ENCODE peak calls at places on chromosome 11, in seven cellular contexts. T is esophagus muscularis mucosa, S is neural progenitor cell, G is mammary epithelial cell, F is SK-N-SH, L is cardiac muscle cell, J is pancreas. H is an unnamed sample.

GRCh38 chr11:117095301-117096139 is 2.7 kb downstream of the SIK3 start:
- DNase-seq in F (no peak), S (no peak), J (no peak), G (no peak), T (no peak), L (peak; percentile 72), H (no peak)

GRCh38 chr11:74723511-74723910 is 7.7 kb downstream of the CHRDL2 start:
- DNase-seq in J (no peak), S (no peak), G (no peak), L (no peak), T (no peak), F (no peak), H (no peak)

GRCh38 chr11:68992743-68993255 is 12.0 kb upstream of the MRGPRD start:
- DNase-seq in J (no peak), F (peak; percentile 40), G (no peak), S (no peak), L (no peak), T (no peak), H (no peak)

GRCh38 chr11:36241512-36241911 is 47.7 kb downstream of the COMMD9 start:
- DNase-seq in G (no peak), L (no peak), J (no peak), S (no peak), F (no peak), T (no peak), H (no peak)

GRCh38 chr11:101446726-101447125 is 137.1 kb downstream of the TRPC6 start:
- DNase-seq in T (no peak), S (no peak), G (no peak), L (no peak), J (no peak), F (no peak), H (no peak)

GRCh38 chr11:119567667-119568582 is 145.0 kb upstream of the THY1 start:
- DNase-seq in F (peak; percentile 75), S (no peak), G (peak; percentile 52), T (no peak), L (peak; percentile 84), J (no peak), H (no peak)

GRCh38 chr11:84993386-84993785 is 633.8 kb downstream of the DLG2 start:
- DNase-seq in S (peak; percentile 23), G (peak; percentile 4), F (no peak), J (no peak), T (no peak), L (no peak), H (no peak)

GRCh38 chr11:69278091-69278867 is 15.7 kb upstream of the MYEOV start:
- DNase-seq in T (no peak), G (no peak), F (no peak), J (peak; percentile 89), L (no peak), S (no peak), H (no peak)

GRCh38 chr11:118910309-118911112 is 15.2 kb downstream of the BCL9L start:
- DNase-seq in S (peak; percentile 95), J (peak; percentile 68), L (peak; percentile 95), F (no peak), G (peak; percentile 81), T (no peak), H (peak; percentile 92)

GRCh38 chr11:30586251-30587144 is at the start of gene MPPED2:
- DNase-seq in L (no peak), T (no peak), G (no peak), S (peak; percentile 87), F (peak; percentile 91), J (peak; percentile 51), H (peak; percentile 25)

DNA sequence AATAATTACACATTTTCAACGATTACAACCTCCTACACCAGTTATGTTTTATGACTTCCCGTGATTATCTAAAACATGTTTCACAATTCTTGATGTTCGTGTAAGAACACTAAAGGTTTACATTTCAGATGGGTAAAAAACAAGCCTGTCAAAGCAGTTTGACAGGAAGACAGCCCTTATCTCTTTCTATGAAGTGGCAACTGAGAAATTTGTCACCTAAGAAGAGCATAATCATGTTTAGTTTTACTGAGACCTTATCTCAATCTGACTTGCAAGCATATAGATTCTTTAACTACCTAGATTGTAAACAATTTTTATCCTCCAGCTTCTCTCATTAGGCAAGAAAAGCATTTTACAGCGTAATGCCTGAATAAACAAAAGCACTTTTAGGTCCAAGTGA is 218.4 kb upstream of the ZBED5 start:
- DNase-seq in J (no peak), F (no peak), L (no peak), G (no peak), T (no peak), S (no peak), H (no peak)
- TF ChIP-seq CTCF in J (no peak), F (no peak), L (no peak), G (no peak), T (no peak), S (no peak), H (no peak)

DNA sequence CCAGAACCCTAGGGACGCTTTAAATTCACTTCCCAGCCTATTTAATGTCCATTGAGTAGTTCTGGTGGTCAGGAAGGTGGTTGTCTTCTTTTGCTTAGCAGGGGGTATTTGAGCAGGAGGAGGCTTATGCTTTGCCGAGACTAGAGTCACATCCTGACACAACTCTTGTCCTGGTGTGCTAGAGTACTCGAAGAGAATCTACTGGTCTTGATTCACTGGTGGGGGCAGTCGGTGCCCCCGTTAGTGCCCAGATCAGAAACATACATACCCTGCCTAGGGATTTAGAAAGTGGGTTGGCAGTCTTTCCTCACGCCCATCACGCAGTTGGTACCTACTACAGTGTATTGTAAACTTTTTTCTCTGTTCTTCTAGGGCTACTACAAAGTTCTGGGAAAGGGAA is 2.7 kb downstream of the RPL27A start:
- DNase-seq in G (no peak), F (no peak), J (no peak), S (no peak), L (no peak), T (no peak), H (no peak)
- H3K4me3 ChIP-seq in G (no peak overlapping the region), F (peak overlapping the region; percentile 95), J (no peak overlapping the region), S (no peak overlapping the region), L (no peak overlapping the region), T (no peak overlapping the region), H (no peak overlapping the region)

DNA sequence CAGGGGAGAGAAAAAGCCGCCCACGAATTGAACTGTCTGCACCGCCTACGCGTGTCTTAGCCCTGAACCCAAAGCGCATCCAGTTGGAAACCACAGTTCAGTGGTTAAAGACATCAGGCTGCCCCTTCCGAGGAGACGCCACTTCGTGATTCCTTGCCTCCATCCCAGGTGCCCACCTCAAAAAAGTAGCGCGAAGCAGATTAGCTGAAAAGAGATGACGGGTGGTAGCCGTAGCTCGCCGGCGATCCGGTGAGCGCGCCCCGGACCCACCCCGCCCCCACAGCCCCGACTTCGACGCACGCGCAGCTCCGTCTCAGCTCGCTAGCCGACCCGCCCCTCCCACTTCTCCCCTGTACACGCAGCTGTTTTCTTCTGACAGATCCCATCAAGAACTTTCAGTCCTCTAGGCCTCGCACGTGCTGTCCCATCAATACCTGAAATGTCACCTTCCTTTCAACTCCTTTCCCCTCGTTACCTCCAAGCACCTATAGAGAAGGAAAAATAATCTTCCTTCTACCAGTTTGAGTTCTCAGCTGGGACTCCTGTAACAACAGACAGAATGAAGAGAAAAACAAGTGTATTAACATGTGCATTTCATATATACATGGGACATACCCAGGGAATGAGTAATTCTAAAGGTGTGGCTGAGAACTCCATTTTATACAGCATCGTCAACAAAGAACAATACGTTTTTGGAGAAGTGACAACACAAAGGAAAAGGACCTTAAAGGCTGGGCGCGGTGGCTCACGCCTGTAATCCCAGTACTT is 49.5 kb downstream of the OR4D9 start:
- DNase-seq in F (peak; percentile 91), S (peak; percentile 94), G (peak; percentile 88), L (peak; percentile 87), J (peak; percentile 81), T (peak; percentile 96), H (peak; percentile 94)
- H3K27ac ChIP-seq in F (peak overlapping the region; percentile 82), S (no peak overlapping the region), G (peak overlapping the region; percentile 94), L (no peak overlapping the region), J (peak overlapping the region; percentile 43), T (peak overlapping the region; percentile 91), H (peak overlapping the region; percentile 93)

GRCh38 chr11:28675183-28675582 is 567.0 kb downstream of the METTL15 start:
- DNase-seq in J (no peak), T (no peak), G (no peak), S (no peak), L (no peak), F (no peak), H (no peak)

GRCh38 chr11:28673687-28674431 is 565.7 kb downstream of the METTL15 start:
- DNase-seq in F (no peak), S (no peak), J (no peak), T (no peak), G (peak; percentile 46), L (no peak), H (no peak)

GRCh38 chr11:28677719-28678118 is 569.5 kb downstream of the METTL15 start:
- DNase-seq in S (no peak), T (no peak), G (no peak), L (no peak), J (no peak), F (no peak), H (no peak)

GRCh38 chr11:28671326-28671725 is 563.1 kb downstream of the METTL15 start:
- DNase-seq in G (no peak), F (no peak), L (no peak), T (no peak), J (no peak), S (no peak), H (no peak)

DNA sequence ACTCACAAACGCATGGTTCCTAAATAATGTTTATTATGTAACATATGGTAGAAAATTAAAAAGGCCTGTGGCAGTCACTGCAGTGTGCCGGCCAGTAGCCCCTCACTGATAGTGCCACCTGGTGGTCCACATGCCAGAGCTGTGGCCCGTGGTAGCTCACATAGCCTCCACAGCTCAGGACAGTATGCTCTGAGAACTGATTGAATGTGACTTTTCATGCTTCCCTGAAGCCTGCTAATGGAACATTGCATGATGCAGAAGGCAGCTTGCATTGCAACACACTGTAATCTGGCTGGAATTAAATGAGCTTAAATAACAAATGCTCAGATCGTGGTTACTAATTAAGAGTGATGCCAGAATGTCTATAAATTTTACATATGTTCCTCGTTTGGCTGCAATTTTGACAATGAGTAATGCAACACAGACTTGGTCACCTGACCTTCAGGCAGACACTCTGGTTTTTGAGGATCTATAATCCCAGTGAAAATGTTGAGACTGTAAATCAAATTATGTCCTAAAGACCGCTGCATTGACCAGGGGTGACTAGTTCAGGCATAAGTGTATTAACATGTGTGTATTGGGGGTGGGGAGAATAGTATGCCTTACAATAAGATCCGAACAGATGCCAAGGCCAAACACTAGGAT is 566.4 kb downstream of the METTL15 start:
- DNase-seq in L (peak; percentile 57), T (no peak), J (no peak), G (no peak), F (peak; percentile 28), S (peak; percentile 64), H (no peak)
- TF ChIP-seq CTCF in L (peak; percentile 36), T (peak; percentile 11), J (no peak), G (peak; percentile 23), F (peak; percentile 59), S (peak; percentile 74), H (no peak)

GRCh38 chr11:64887757-64888405 is 9.5 kb upstream of the EHD1 start:
- DNase-seq in T (no peak), S (peak; percentile 91), L (peak; percentile 69), J (peak; percentile 82), G (peak; percentile 49), F (peak; percentile 97), H (peak; percentile 59)
- H3K4me3 ChIP-seq in T (peak overlapping the region; percentile 37), S (no peak overlapping the region), L (no peak overlapping the region), J (peak overlapping the region; percentile 16), G (peak overlapping the region; percentile 19), F (peak overlapping the region; percentile 35), H (peak overlapping the region; percentile 31)

DNA sequence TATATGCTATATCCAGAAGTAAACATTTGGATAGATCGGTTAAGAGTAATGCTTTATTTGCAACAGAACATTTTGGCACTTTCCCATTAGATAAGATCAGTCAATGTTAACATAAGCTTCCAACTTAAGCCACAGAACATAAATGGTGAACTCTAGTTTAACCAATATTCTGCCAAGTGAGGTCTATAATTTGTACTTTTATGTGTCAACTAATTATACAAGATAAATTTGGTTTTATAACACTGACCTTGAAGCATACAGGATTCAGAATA is 23.5 kb upstream of the BLID start:
- DNase-seq in L (no peak), T (no peak), G (no peak), S (no peak), J (no peak), F (no peak), H (no peak)
- H3K27ac ChIP-seq in L (no peak overlapping the region), T (no peak overlapping the region), G (peak overlapping the region; percentile 36), S (no peak overlapping the region), J (no peak overlapping the region), F (no peak overlapping the region), H (peak overlapping the region; percentile 7)